ENCODE peak calls at places on chromosomes 11 and 22, in eight cellular contexts. L, D, Y, O, R, K, W and F are unnamed samples.

GRCh38 chr11:114296190-114296978 is at the start of gene NNMT:
- DNase-seq in L (peak), O (peak), K (no peak), Y (peak), D (no peak), W (no peak), R (no peak), F (peak)

GRCh38 chr11:57647368-57647767 is 2.3 kb downstream of the YPEL4 start:
- DNase-seq in D (no peak), O (no peak), Y (no peak), R (no peak), L (no peak), K (no peak), W (no peak), F (no peak)

GRCh38 chr11:34890812-34891211 is 25.4 kb downstream of the APIP start:
- DNase-seq in W (no peak), Y (peak), D (no peak), R (no peak), L (no peak), O (peak), K (no peak), F (no peak)

GRCh38 chr11:73376803-73377629 is 817 bp downstream of the RELT start:
- DNase-seq in D (peak), W (peak), R (peak), Y (peak), K (no peak), O (peak), L (peak), F (no peak)

GRCh38 chr11:123137496-123138270 is 57.4 kb downstream of the CLMP start:
- DNase-seq in L (peak), Y (peak), O (peak), D (peak), R (no peak), W (peak), K (peak), F (peak)

GRCh38 chr22:44884562-44884961 is 125.2 kb downstream of the PHF21B start:
- DNase-seq in Y (no peak), D (no peak), L (no peak), R (no peak), W (no peak), O (no peak), K (no peak), F (no peak)

GRCh38 chr11:60251485-60252207 is 8.7 kb upstream of the MS4A4E start:
- DNase-seq in L (no peak), W (peak), K (no peak), O (peak), D (no peak), R (no peak), Y (peak), F (peak)

GRCh38 chr22:50483977-50484853 is 2.4 kb upstream of the MIOX start:
- DNase-seq in K (no peak), R (no peak), L (no peak), W (no peak), Y (no peak), O (no peak), D (no peak), F (no peak)

GRCh38 chr22:41968601-41969000 is 642 bp upstream of the SEPTIN3 start:
- DNase-seq in R (no peak), D (no peak), W (no peak), O (no peak), Y (peak), L (no peak), K (no peak), F (no peak)

GRCh38 chr11:34755671-34756070 is 134.8 kb downstream of the EHF start:
- DNase-seq in D (no peak), L (no peak), K (no peak), Y (no peak), R (no peak), O (no peak), W (no peak), F (no peak)

GRCh38 chr11:124329787-124330478 is 9.9 kb upstream of the OR8D2 start:
- DNase-seq in O (peak), W (no peak), K (no peak), Y (peak), D (no peak), L (no peak), R (no peak), F (no peak)

GRCh38 chr11:68021167-68021787 is 9.2 kb upstream of the NDUFS8 start:
- DNase-seq in O (no peak), W (no peak), D (no peak), R (peak), Y (peak), L (peak), K (no peak), F (no peak)

GRCh38 chr11:19744130-19744529 is 31.5 kb downstream of the NAV2 start:
- DNase-seq in Y (no peak), L (no peak), O (no peak), W (no peak), D (no peak), R (no peak), K (no peak), F (no peak)

GRCh38 chr22:36017661-36018091 is 10.9 kb downstream of the RBFOX2 start:
- DNase-seq in O (no peak), R (no peak), D (no peak), Y (no peak), W (peak), L (no peak), K (no peak), F (no peak)

GRCh38 chr11:110527146-110527545 is 97.4 kb downstream of the FDX1 start:
- DNase-seq in D (no peak), R (no peak), L (no peak), K (no peak), O (peak), W (no peak), Y (peak), F (no peak)

GRCh38 chr11:125141686-125142535 is 22.6 kb upstream of the PKNOX2 start:
- DNase-seq in R (peak), L (peak), O (peak), Y (peak), D (peak), W (peak), K (peak), F (no peak)

GRCh38 chr11:106446302-106446701 is 368.8 kb downstream of the AASDHPPT start:
- DNase-seq in K (no peak), W (no peak), D (no peak), O (no peak), Y (no peak), L (no peak), R (no peak), F (no peak)

GRCh38 chr11:75982309-75982708 is 167.3 kb downstream of the UVRAG start:
- DNase-seq in O (no peak), W (no peak), L (no peak), K (no peak), Y (no peak), R (no peak), D (no peak), F (no peak)

GRCh38 chr22:35310556-35311550 is 11.2 kb downstream of the TOM1 start:
- DNase-seq in O (no peak), D (peak), W (no peak), R (no peak), K (no peak), Y (no peak), L (no peak), F (no peak)

GRCh38 chr11:106087815-106088435 is 10.5 kb downstream of the AASDHPPT start:
- DNase-seq in O (peak), L (no peak), W (peak), K (peak), R (peak), D (no peak), Y (peak), F (no peak)

GRCh38 chr11:65491614-65492386 is 7.0 kb upstream of the MALAT1 start:
- DNase-seq in D (no peak), W (peak), R (peak), O (peak), Y (peak), K (no peak), L (peak), F (peak)

GRCh38 chr11:26753738-26754504 is 32.1 kb upstream of the SLC5A12 start:
- DNase-seq in L (peak), O (peak), R (peak), W (peak), Y (peak), K (peak), D (no peak), F (no peak)

GRCh38 chr11:64132388-64132771 is 33.5 kb downstream of the MACROD1 start:
- DNase-seq in D (no peak), W (no peak), R (no peak), Y (no peak), K (no peak), L (no peak), O (no peak), F (no peak)

GRCh38 chr11:1026163-1026450 is 10.4 kb downstream of the MUC6 start:
- DNase-seq in O (no peak), R (no peak), W (no peak), Y (no peak), L (no peak), D (no peak), K (no peak), F (no peak)

GRCh38 chr11:111538407-111539114 is 2.0 kb upstream of the LAYN start:
- DNase-seq in O (no peak), D (no peak), Y (no peak), L (no peak), K (no peak), R (no peak), W (no peak), F (no peak)

GRCh38 chr11:74462009-74462408 is 5.3 kb downstream of the KCNE3 start:
- DNase-seq in L (peak), Y (peak), R (peak), O (peak), W (no peak), D (peak), K (no peak), F (peak)

GRCh38 chr11:131615611-131616010 is 245.2 kb downstream of the NTM start:
- DNase-seq in R (no peak), Y (no peak), K (no peak), L (no peak), O (no peak), D (no peak), W (no peak), F (no peak)

GRCh38 chr11:19868281-19868821 is 155.7 kb downstream of the NAV2 start:
- DNase-seq in K (no peak), D (no peak), W (no peak), L (peak), R (no peak), O (peak), Y (peak), F (no peak)

GRCh38 chr22:39243443-39244072 is 1.2 kb downstream of the PDGFB start:
- DNase-seq in R (no peak), O (no peak), W (peak), L (no peak), Y (no peak), K (no peak), D (no peak), F (no peak)

GRCh38 chr22:39244073-39244495 is 698 bp downstream of the PDGFB start:
- DNase-seq in W (peak), O (no peak), D (no peak), Y (no peak), R (no peak), L (no peak), K (no peak), F (no peak)

GRCh38 chr22:39242389-39242808 is 2.4 kb downstream of the PDGFB start:
- DNase-seq in D (no peak), L (no peak), W (peak), K (no peak), O (no peak), Y (no peak), R (no peak), F (no peak)

GRCh38 chr22:39241632-39242388 is 3.0 kb downstream of the PDGFB start:
- DNase-seq in W (peak), O (no peak), D (no peak), L (no peak), R (no peak), Y (no peak), K (no peak), F (no peak)

GRCh38 chr22:39242809-39243442 is 1.9 kb downstream of the PDGFB start:
- DNase-seq in D (no peak), Y (no peak), R (peak), K (no peak), O (no peak), W (no peak), L (no peak), F (no peak)
- TF ChIP-seq CTCF in D (no peak), Y (no peak), R (no peak), K (no peak), O (no peak), W (no peak), L (no peak), F (no peak)

GRCh38 chr11:85182437-85183109 is 444.6 kb downstream of the DLG2 start:
- DNase-seq in K (peak), O (peak), Y (peak), D (no peak), L (no peak), W (peak), R (no peak), F (no peak)
- TF ChIP-seq CTCF in K (peak), O (peak), Y (peak), D (no peak), L (no peak), W (peak), R (peak), F (no peak)

GRCh38 chr11:2309251-2310072 is 7.6 kb downstream of the TSPAN32 start:
- DNase-seq in K (no peak), O (no peak), R (no peak), Y (no peak), W (no peak), D (no peak), L (no peak), F (peak)
- TF ChIP-seq CTCF in K (no peak), O (no peak), R (no peak), Y (no peak), W (no peak), D (no peak), L (no peak), F (no peak)

DNA sequence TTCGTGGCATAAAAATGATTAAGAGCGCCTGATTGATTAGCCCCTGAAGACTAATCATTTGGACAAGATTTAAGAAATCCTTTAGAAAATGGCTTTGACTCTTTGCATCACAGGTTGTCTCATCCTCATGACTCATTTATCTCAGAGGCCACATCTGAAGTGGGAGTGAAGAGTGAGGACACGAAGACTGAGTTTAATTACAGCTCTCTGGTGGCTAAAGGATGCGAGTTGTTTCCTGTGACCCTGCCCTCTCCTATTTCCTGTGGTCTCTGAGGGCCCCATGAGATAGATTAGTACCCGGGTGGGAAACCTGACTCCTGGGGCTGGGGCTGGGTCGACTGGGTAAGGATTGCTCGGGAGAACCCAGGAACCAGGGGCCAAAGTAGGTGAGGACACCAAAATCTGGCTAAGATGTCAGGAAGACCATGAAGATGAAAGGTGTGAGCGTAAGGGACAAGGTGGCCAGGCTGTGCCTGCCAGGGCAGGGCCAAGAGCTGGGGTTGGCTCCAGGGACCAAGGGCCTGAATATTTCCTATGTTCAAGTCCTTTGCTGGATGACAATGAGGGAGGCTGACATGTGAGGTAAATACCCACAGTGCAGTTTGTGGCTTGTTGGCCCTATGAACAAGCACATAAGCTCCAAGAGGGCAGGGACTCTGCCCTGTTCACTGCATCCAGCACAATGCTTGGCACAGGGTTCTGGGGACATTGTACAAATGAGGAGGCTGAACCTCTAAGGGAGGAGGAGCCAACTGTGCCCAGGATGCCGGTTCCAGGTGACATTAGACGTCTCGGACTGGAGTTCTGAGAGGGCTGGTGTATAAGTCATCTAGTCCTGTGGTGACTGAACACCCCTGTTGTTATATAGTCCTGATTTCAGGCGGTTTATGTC is 3.6 kb downstream of the OTOG start:
- DNase-seq in O (no peak), L (no peak), D (peak), R (no peak), Y (no peak), K (no peak), W (no peak), F (no peak)
- TF ChIP-seq CTCF in O (no peak), L (no peak), D (no peak), R (no peak), Y (no peak), K (no peak), W (no peak), F (no peak)

GRCh38 chr22:21947040-21948014 is 5.3 kb downstream of the PPM1F start:
- DNase-seq in L (no peak), R (peak), Y (peak), W (no peak), K (peak), D (peak), O (peak), F (no peak)
- TF ChIP-seq CTCF in L (peak), R (peak), Y (peak), W (peak), K (peak), D (peak), O (peak), F (no peak)

DNA sequence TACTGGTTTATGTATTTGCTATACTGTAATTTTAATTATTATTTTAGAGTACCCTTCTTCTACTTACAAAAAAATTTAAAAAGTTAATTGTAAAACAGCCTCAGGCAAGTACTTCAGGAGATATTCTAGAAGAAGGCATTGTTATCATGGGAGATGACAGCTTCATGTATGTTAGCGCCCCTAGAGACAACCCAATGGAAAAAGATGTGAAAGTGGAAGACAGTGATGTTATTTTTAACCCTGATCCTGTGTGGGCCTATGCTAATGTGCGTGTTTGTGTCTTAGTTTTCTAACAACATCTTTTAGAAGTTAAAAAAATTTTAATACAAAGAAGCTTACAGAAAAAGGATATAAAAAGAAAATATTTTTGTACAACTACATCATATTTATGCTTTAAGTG is 205.0 kb downstream of the FAM76B start:
- DNase-seq in Y (no peak), K (no peak), L (no peak), D (no peak), O (no peak), R (no peak), W (no peak), F (no peak)
- TF ChIP-seq CTCF in Y (no peak), K (no peak), L (no peak), D (no peak), O (no peak), R (no peak), W (no peak), F (no peak)

DNA sequence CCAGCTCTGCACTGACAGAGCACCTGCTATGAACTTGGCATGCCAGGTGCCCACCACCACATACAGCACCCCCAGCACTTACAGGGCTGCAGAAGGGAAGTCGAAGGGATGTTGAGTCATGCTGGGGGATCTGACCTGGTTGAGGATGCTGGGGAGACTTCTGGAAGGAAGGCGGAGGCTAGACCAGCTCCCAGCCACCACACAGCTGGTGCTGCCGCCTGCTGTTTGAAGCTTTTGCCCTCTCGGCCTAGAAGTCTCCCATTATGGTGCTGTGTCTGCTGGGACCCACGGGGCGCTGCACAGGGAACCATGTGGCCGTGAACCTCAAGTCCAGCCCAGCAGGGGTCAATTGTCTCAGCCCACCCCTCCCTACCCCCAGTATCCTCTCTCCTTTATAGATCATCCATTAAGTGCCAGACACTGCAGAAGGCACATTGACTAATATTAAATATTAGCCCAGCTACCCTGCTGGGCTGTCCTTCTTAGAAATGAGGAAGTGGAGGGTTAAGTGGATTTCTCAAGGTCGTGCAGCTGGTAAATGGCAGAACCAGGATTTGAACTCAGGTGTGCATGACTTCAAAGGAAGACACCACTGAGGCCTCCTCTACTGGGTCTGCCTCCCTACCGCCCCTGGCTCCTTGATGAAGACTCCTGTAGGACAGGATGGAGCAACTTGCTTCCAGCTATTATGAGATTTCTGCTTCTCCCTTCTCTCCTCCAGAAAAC is 49.7 kb downstream of the CYTH4 start:
- DNase-seq in R (no peak), W (no peak), Y (no peak), D (no peak), K (no peak), O (no peak), L (no peak), F (no peak)
- TF ChIP-seq CTCF in R (no peak), W (no peak), Y (peak), D (no peak), K (no peak), O (no peak), L (no peak), F (no peak)

GRCh38 chr11:130145975-130146776 is 13.4 kb upstream of the ST14 start:
- DNase-seq in L (peak), D (no peak), K (peak), Y (no peak), O (no peak), R (no peak), W (no peak), F (no peak)
- TF ChIP-seq CTCF in L (no peak), D (no peak), K (no peak), Y (peak), O (no peak), R (peak), W (no peak), F (no peak)

DNA sequence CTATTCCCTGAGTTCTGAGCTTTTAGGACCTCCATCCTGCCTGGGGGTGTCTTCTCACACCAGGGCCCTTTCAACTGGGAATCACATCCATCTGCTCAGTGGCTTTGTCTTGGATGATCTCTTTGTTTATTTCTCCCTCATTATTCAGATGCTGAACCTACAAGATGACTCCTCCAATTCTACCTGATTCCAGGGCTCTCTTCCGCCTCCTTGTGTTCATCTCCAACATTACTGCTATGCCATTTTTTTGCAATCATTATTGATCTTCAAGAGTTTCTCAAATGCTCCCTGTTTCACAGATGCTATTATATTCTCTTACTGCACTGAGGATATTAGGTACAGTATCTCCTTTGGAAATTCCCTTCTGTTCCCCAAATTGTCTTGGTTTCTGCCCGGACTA is 307.7 kb downstream of the SHANK2 start:
- DNase-seq in R (no peak), Y (no peak), W (no peak), L (no peak), D (no peak), O (no peak), K (no peak), F (no peak)
- TF ChIP-seq CTCF in R (peak), Y (no peak), W (no peak), L (no peak), D (no peak), O (no peak), K (peak), F (no peak)